ENCODE peak calls at places on chromosomes 13 and 19, in eight cellular contexts. One of them, this sample, is unnamed.

GRCh38 chr13:20676213-20676612 is 27.3 kb upstream of the IL17D start:
- DNase-seq in tibial artery: no peak
- DNase-seq in fibroblast of mammary gland: no peak
- DNase-seq in fibroblast of villous mesenchyme: no peak
- DNase-seq in cardiac muscle cell: no peak
- DNase-seq in AG10803: no peak
- DNase-seq in heart left ventricle: no peak
- DNase-seq in lower leg skin: no peak
- DNase-seq in this sample: no peak

GRCh38 chr19:6519289-6519688 is 11.5 kb upstream of the TNFSF9 start:
- DNase-seq in tibial artery: no peak
- DNase-seq in fibroblast of mammary gland: peak; percentile 90
- DNase-seq in fibroblast of villous mesenchyme: peak; percentile 41
- DNase-seq in cardiac muscle cell: peak; percentile 77
- DNase-seq in AG10803: peak; percentile 80
- DNase-seq in heart left ventricle: no peak
- DNase-seq in lower leg skin: no peak
- DNase-seq in this sample: no peak

GRCh38 chr13:60214213-60215079 is 50.7 kb upstream of the DIAPH3 start:
- DNase-seq in tibial artery: no peak
- DNase-seq in fibroblast of mammary gland: no peak
- DNase-seq in fibroblast of villous mesenchyme: no peak
- DNase-seq in cardiac muscle cell: no peak
- DNase-seq in AG10803: peak; percentile 6
- DNase-seq in heart left ventricle: no peak
- DNase-seq in lower leg skin: no peak
- DNase-seq in this sample: no peak

GRCh38 chr19:6501740-6502648 is at the start of gene TUBB4A:
- DNase-seq in tibial artery: no peak
- DNase-seq in fibroblast of mammary gland: no peak
- DNase-seq in fibroblast of villous mesenchyme: no peak
- DNase-seq in cardiac muscle cell: no peak
- DNase-seq in AG10803: no peak
- DNase-seq in heart left ventricle: peak; percentile 28
- DNase-seq in lower leg skin: no peak
- DNase-seq in this sample: peak; percentile 89

GRCh38 chr13:40168425-40169155 is 497.9 kb downstream of the FOXO1 start:
- DNase-seq in tibial artery: no peak
- DNase-seq in fibroblast of mammary gland: no peak
- DNase-seq in fibroblast of villous mesenchyme: peak; percentile 30
- DNase-seq in cardiac muscle cell: no peak
- DNase-seq in AG10803: no peak
- DNase-seq in heart left ventricle: no peak
- DNase-seq in lower leg skin: peak; percentile 39
- DNase-seq in this sample: no peak

GRCh38 chr19:6015841-6016545 is 38.1 kb upstream of the RANBP3 start:
- DNase-seq in tibial artery: no peak
- DNase-seq in fibroblast of mammary gland: no peak
- DNase-seq in fibroblast of villous mesenchyme: no peak
- DNase-seq in cardiac muscle cell: no peak
- DNase-seq in AG10803: no peak
- DNase-seq in heart left ventricle: no peak
- DNase-seq in lower leg skin: no peak
- DNase-seq in this sample: no peak

GRCh38 chr13:30863231-30863630 is 42.8 kb upstream of the MEDAG start:
- DNase-seq in tibial artery: no peak
- DNase-seq in fibroblast of mammary gland: no peak
- DNase-seq in fibroblast of villous mesenchyme: no peak
- DNase-seq in cardiac muscle cell: no peak
- DNase-seq in AG10803: no peak
- DNase-seq in heart left ventricle: no peak
- DNase-seq in lower leg skin: no peak
- DNase-seq in this sample: no peak

GRCh38 chr13:99726261-99726894 is 225.1 kb downstream of the TM9SF2 start:
- DNase-seq in tibial artery: no peak
- DNase-seq in fibroblast of mammary gland: no peak
- DNase-seq in fibroblast of villous mesenchyme: no peak
- DNase-seq in cardiac muscle cell: no peak
- DNase-seq in AG10803: no peak
- DNase-seq in heart left ventricle: no peak
- DNase-seq in lower leg skin: no peak
- DNase-seq in this sample: no peak

GRCh38 chr19:10718205-10719196 is 622 bp downstream of the DNM2 start:
- DNase-seq in tibial artery: no peak
- DNase-seq in fibroblast of mammary gland: peak; percentile 26
- DNase-seq in fibroblast of villous mesenchyme: peak; percentile 47
- DNase-seq in cardiac muscle cell: peak; percentile 51
- DNase-seq in AG10803: peak; percentile 36
- DNase-seq in heart left ventricle: peak; percentile 57
- DNase-seq in lower leg skin: no peak
- DNase-seq in this sample: no peak

GRCh38 chr13:50125556-50126377 is 110.5 kb downstream of the KCNRG start:
- DNase-seq in tibial artery: peak; percentile 98
- DNase-seq in fibroblast of mammary gland: peak; percentile 83
- DNase-seq in fibroblast of villous mesenchyme: peak; percentile 89
- DNase-seq in cardiac muscle cell: peak; percentile 96
- DNase-seq in AG10803: peak; percentile 93
- DNase-seq in heart left ventricle: peak; percentile 94
- DNase-seq in lower leg skin: peak; percentile 95
- DNase-seq in this sample: peak; percentile 92

GRCh38 chr13:38685974-38686571 is 804 bp upstream of the FREM2 start:
- DNase-seq in tibial artery: no peak
- DNase-seq in fibroblast of mammary gland: peak; percentile 19
- DNase-seq in fibroblast of villous mesenchyme: peak; percentile 9
- DNase-seq in cardiac muscle cell: peak; percentile 15
- DNase-seq in AG10803: no peak
- DNase-seq in heart left ventricle: no peak
- DNase-seq in lower leg skin: no peak
- DNase-seq in this sample: no peak

GRCh38 chr13:77545626-77546412 is 10.3 kb downstream of the SCEL start:
- DNase-seq in tibial artery: no peak
- DNase-seq in fibroblast of mammary gland: no peak
- DNase-seq in fibroblast of villous mesenchyme: no peak
- DNase-seq in cardiac muscle cell: no peak
- DNase-seq in AG10803: no peak
- DNase-seq in heart left ventricle: no peak
- DNase-seq in lower leg skin: no peak
- DNase-seq in this sample: no peak

GRCh38 chr13:104314926-104315535 is 1248.8 kb upstream of the SLC10A2 start:
- DNase-seq in tibial artery: no peak
- DNase-seq in fibroblast of mammary gland: no peak
- DNase-seq in fibroblast of villous mesenchyme: no peak
- DNase-seq in cardiac muscle cell: no peak
- DNase-seq in AG10803: no peak
- DNase-seq in heart left ventricle: no peak
- DNase-seq in lower leg skin: no peak
- DNase-seq in this sample: no peak

DNA sequence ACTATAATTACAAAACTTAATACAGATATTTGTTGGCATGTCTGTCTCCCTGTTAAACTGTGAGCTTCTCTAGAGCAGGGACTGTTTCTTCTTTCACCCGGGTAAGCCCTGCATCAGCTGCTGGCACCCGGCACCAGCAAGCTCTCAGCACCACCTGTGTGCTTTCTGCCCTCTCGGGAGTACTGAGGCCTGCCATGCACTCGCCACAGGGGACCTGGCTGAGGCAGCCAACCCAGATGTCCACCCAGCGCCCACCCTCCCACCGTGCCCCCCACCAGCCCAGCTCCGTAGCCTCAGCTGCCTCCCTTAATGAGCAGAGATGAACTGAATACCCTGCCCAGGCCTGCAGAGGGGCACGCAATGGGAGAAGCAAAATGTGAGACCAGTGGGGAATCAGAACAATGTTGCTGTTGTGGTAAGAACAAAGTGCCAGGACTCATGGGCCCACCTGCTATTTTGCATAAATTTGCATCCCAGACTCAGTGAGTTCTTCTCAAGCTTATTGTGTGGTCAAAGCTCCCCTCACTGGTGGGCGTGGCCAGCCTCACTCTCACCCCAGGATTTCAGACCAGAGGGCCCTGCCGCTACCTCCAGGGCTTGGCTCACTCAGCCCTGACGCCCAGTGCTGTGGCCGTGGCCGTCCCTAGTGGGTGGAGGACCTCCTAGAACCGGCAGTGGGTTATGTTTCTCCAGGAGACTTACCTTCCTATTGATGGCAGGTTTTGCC is 14.6 kb upstream of the SERPINE3 start:
- DNase-seq in tibial artery: no peak
- DNase-seq in fibroblast of mammary gland: no peak
- DNase-seq in fibroblast of villous mesenchyme: no peak
- DNase-seq in cardiac muscle cell: no peak
- DNase-seq in AG10803: no peak
- DNase-seq in heart left ventricle: no peak
- DNase-seq in lower leg skin: no peak
- DNase-seq in this sample: peak; percentile 73
- H3K4me3 ChIP-seq in tibial artery: no peak overlapping the region
- H3K4me3 ChIP-seq in fibroblast of mammary gland: no peak overlapping the region
- H3K4me3 ChIP-seq in fibroblast of villous mesenchyme: no peak overlapping the region
- H3K4me3 ChIP-seq in cardiac muscle cell: no peak overlapping the region
- H3K4me3 ChIP-seq in AG10803: no peak overlapping the region
- H3K4me3 ChIP-seq in heart left ventricle: no peak overlapping the region
- H3K4me3 ChIP-seq in lower leg skin: no peak overlapping the region
- H3K4me3 ChIP-seq in this sample: no peak overlapping the region

DNA sequence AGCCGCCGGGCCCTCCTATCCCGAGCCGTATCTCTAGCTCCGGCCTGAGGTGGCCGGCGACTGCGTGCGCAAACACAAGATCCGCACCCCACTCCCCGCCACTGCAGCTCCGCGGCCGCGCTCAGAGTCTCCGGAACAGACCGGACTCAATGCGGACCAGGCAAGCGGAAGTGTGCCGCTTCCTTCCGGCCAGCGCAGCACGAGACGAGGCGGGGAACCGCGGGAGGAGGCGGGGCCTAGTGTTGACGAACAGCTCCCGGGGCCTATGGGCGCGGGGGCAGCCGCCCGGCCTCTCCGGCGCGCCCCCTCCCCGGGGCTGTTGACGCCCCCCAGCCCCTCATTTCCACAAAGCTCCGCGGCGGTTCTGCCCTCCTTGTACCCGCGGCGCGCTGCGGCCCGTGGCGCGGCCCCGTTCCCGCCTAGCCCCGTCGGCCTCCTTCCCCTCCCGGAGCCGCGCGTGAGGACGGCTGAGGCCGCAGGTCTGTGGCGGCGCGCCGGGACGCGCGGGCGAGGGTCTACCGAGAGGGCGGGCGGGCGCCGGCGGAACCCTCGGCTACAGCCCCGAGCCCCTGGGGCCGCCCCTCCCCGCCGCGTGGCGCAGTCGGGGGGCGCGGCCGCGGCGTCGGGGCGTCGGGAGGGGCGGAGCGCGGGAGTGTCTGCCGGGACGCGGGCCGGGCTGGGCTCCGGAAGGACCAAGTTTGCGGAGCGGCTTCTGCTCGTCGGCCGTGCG is at the start of gene DPY19L3:
- DNase-seq in tibial artery: peak; percentile 97
- DNase-seq in fibroblast of mammary gland: peak; percentile 90
- DNase-seq in fibroblast of villous mesenchyme: peak; percentile 95
- DNase-seq in cardiac muscle cell: peak; percentile 96
- DNase-seq in AG10803: peak; percentile 92
- DNase-seq in heart left ventricle: peak; percentile 96
- DNase-seq in lower leg skin: peak; percentile 95
- DNase-seq in this sample: peak; percentile 97
- H3K4me3 ChIP-seq in tibial artery: peak within 1 kb of the TSS; percentile 93
- H3K4me3 ChIP-seq in fibroblast of mammary gland: peak within 1 kb of the TSS; percentile 78
- H3K4me3 ChIP-seq in fibroblast of villous mesenchyme: peak within 1 kb of the TSS; percentile 85
- H3K4me3 ChIP-seq in cardiac muscle cell: peak within 1 kb of the TSS; percentile 62
- H3K4me3 ChIP-seq in AG10803: peak within 1 kb of the TSS; percentile 88
- H3K4me3 ChIP-seq in heart left ventricle: peak within 1 kb of the TSS; percentile 78
- H3K4me3 ChIP-seq in lower leg skin: peak within 1 kb of the TSS; percentile 79
- H3K4me3 ChIP-seq in this sample: peak within 1 kb of the TSS; percentile 83

DNA sequence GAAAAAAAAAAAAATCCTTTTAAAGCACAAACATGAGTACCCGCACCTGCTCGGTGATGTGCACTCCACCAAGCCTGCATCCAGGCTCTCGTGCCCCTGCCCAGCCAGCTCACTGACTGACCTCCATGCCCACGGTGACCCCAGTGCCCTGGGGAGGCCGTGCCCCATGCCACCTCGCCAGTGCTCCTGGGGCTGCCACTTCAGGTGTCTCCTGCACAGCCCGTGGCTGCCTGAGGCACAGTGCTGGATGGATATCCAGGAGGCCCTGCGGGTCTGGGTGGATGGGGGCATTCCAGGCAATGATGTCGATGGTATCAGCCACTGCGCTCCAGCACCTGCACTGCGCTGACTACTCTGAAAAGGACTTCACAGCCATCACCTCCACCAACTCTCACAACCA is 9.0 kb downstream of the PPP6R1 start:
- DNase-seq in tibial artery: no peak
- DNase-seq in fibroblast of mammary gland: no peak
- DNase-seq in fibroblast of villous mesenchyme: no peak
- DNase-seq in cardiac muscle cell: no peak
- DNase-seq in AG10803: no peak
- DNase-seq in heart left ventricle: no peak
- DNase-seq in lower leg skin: no peak
- DNase-seq in this sample: no peak
- H3K4me3 ChIP-seq in tibial artery: no peak overlapping the region
- H3K4me3 ChIP-seq in fibroblast of mammary gland: no peak overlapping the region
- H3K4me3 ChIP-seq in fibroblast of villous mesenchyme: no peak overlapping the region
- H3K4me3 ChIP-seq in cardiac muscle cell: no peak overlapping the region
- H3K4me3 ChIP-seq in AG10803: no peak overlapping the region
- H3K4me3 ChIP-seq in heart left ventricle: no peak overlapping the region
- H3K4me3 ChIP-seq in lower leg skin: no peak overlapping the region
- H3K4me3 ChIP-seq in this sample: no peak overlapping the region

GRCh38 chr19:40605201-40605971 is 4.2 kb downstream of the LTBP4 start:
- DNase-seq in tibial artery: peak; percentile 88
- DNase-seq in fibroblast of mammary gland: peak; percentile 53
- DNase-seq in fibroblast of villous mesenchyme: peak; percentile 71
- DNase-seq in cardiac muscle cell: peak; percentile 62
- DNase-seq in AG10803: peak; percentile 46
- DNase-seq in heart left ventricle: peak; percentile 72
- DNase-seq in lower leg skin: peak; percentile 78
- DNase-seq in this sample: no peak

GRCh38 chr19:40604647-40605200 is 3.6 kb downstream of the LTBP4 start:
- DNase-seq in tibial artery: peak; percentile 76
- DNase-seq in fibroblast of mammary gland: no peak
- DNase-seq in fibroblast of villous mesenchyme: no peak
- DNase-seq in cardiac muscle cell: no peak
- DNase-seq in AG10803: no peak
- DNase-seq in heart left ventricle: peak; percentile 33
- DNase-seq in lower leg skin: no peak
- DNase-seq in this sample: no peak

GRCh38 chr19:40603071-40603718 is 2.0 kb downstream of the LTBP4 start:
- DNase-seq in tibial artery: no peak
- DNase-seq in fibroblast of mammary gland: no peak
- DNase-seq in fibroblast of villous mesenchyme: peak; percentile 77
- DNase-seq in cardiac muscle cell: peak; percentile 73
- DNase-seq in AG10803: peak; percentile 36
- DNase-seq in heart left ventricle: peak; percentile 22
- DNase-seq in lower leg skin: no peak
- DNase-seq in this sample: no peak

GRCh38 chr19:40601061-40601973 is at the start of gene LTBP4:
- DNase-seq in tibial artery: peak; percentile 88
- DNase-seq in fibroblast of mammary gland: no peak
- DNase-seq in fibroblast of villous mesenchyme: peak; percentile 31
- DNase-seq in cardiac muscle cell: peak; percentile 46
- DNase-seq in AG10803: no peak
- DNase-seq in heart left ventricle: peak; percentile 67
- DNase-seq in lower leg skin: no peak
- DNase-seq in this sample: no peak

GRCh38 chr19:40603719-40604646 is 2.8 kb downstream of the LTBP4 start:
- DNase-seq in tibial artery: peak; percentile 100
- DNase-seq in fibroblast of mammary gland: peak; percentile 92
- DNase-seq in fibroblast of villous mesenchyme: peak; percentile 97
- DNase-seq in cardiac muscle cell: peak; percentile 97
- DNase-seq in AG10803: peak; percentile 91
- DNase-seq in heart left ventricle: peak; percentile 98
- DNase-seq in lower leg skin: peak; percentile 98
- DNase-seq in this sample: peak; percentile 88
- H3K4me3 ChIP-seq in tibial artery: peak overlapping the region; percentile 87
- H3K4me3 ChIP-seq in fibroblast of mammary gland: peak overlapping the region; percentile 49
- H3K4me3 ChIP-seq in fibroblast of villous mesenchyme: peak overlapping the region; percentile 55
- H3K4me3 ChIP-seq in cardiac muscle cell: peak overlapping the region; percentile 37
- H3K4me3 ChIP-seq in AG10803: peak overlapping the region; percentile 58
- H3K4me3 ChIP-seq in heart left ventricle: peak overlapping the region; percentile 68
- H3K4me3 ChIP-seq in lower leg skin: no peak overlapping the region
- H3K4me3 ChIP-seq in this sample: peak overlapping the region; percentile 27